ENCODE peak calls at places on chromosomes 1 and 21, in six cellular contexts. U, H, C, I, F and E are unnamed samples.
A peak's percentile ranks its signal among the peaks of the same experiment; 100 is the strongest.

GRCh38 chr1:195597929-195598328 is 1010.3 kb downstream of the KCNT2 start:
- DNase-seq in I (no peak), U (no peak), C (no peak), F (no peak), H (no peak), E (no peak)

GRCh38 chr1:228765543-228765942 is 30.3 kb downstream of the RHOU start:
- DNase-seq in F (no peak), U (no peak), C (no peak), H (no peak), I (no peak), E (no peak)

GRCh38 chr1:74463301-74463988 is 49.0 kb downstream of the LRRC53 start:
- DNase-seq in H (no peak), U (no peak), F (no peak), C (no peak), I (no peak), E (no peak)

GRCh38 chr1:154629160-154630073 is 21.4 kb upstream of the ADAR start:
- DNase-seq in C (no peak), H (no peak), F (no peak), U (no peak), I (no peak), E (no peak)

GRCh38 chr21:41488080-41488479 is 19.9 kb downstream of the TMPRSS2 start:
- DNase-seq in F (no peak), C (no peak), U (no peak), I (no peak), H (no peak), E (no peak)

GRCh38 chr21:15126948-15127347 is 62.1 kb upstream of the NRIP1 start:
- DNase-seq in H (no peak), F (no peak), C (no peak), U (no peak), I (no peak), E (no peak)

GRCh38 chr1:156712626-156713025 is 7.2 kb upstream of the CRABP2 start:
- DNase-seq in U (no peak), I (no peak), C (no peak), H (no peak), F (no peak), E (no peak)

GRCh38 chr1:152167835-152168534 is 9.0 kb upstream of the RPTN start:
- DNase-seq in I (no peak), U (peak; percentile 76), F (no peak), H (no peak), C (no peak), E (peak; percentile 70)

GRCh38 chr1:45864124-45864721 is 60.8 kb downstream of the MAST2 start:
- DNase-seq in U (no peak), F (no peak), I (no peak), H (no peak), C (no peak), E (no peak)

GRCh38 chr1:17193222-17194132 is 11.5 kb upstream of the PADI1 start:
- DNase-seq in F (no peak), I (no peak), U (no peak), H (no peak), C (no peak), E (peak; percentile 71)

GRCh38 chr1:192489748-192490147 is 85.8 kb upstream of the RGS1 start:
- DNase-seq in F (no peak), I (peak; percentile 60), U (peak; percentile 33), C (no peak), H (peak; percentile 71), E (no peak)

GRCh38 chr1:68615303-68615702 is 118.4 kb upstream of the DEPDC1 start:
- DNase-seq in I (no peak), C (no peak), H (no peak), F (no peak), U (no peak), E (no peak)

GRCh38 chr1:100036718-100037664 is 67.2 kb downstream of the SLC35A3 start:
- DNase-seq in I (no peak), C (no peak), F (no peak), H (no peak), U (no peak), E (no peak)

GRCh38 chr1:54413295-54413694 is 7.1 kb upstream of the SSBP3 start:
- DNase-seq in C (no peak), F (peak; percentile 36), H (peak; percentile 63), U (no peak), I (no peak), E (peak; percentile 89)

GRCh38 chr1:248752981-248753525 is 2.5 kb downstream of the LYPD8 start:
- DNase-seq in H (no peak), F (no peak), U (no peak), I (no peak), C (no peak), E (no peak)

GRCh38 chr1:248751635-248752034 is 3.9 kb downstream of the LYPD8 start:
- DNase-seq in C (no peak), I (no peak), H (no peak), U (no peak), F (no peak), E (no peak)

GRCh38 chr1:248753715-248754280 is 1.8 kb downstream of the LYPD8 start:
- DNase-seq in U (no peak), H (no peak), F (no peak), I (no peak), C (no peak), E (no peak)

GRCh38 chr1:248755505-248755904 is at the start of gene LYPD8:
- DNase-seq in H (no peak), U (no peak), C (no peak), F (no peak), I (no peak), E (no peak)

DNA sequence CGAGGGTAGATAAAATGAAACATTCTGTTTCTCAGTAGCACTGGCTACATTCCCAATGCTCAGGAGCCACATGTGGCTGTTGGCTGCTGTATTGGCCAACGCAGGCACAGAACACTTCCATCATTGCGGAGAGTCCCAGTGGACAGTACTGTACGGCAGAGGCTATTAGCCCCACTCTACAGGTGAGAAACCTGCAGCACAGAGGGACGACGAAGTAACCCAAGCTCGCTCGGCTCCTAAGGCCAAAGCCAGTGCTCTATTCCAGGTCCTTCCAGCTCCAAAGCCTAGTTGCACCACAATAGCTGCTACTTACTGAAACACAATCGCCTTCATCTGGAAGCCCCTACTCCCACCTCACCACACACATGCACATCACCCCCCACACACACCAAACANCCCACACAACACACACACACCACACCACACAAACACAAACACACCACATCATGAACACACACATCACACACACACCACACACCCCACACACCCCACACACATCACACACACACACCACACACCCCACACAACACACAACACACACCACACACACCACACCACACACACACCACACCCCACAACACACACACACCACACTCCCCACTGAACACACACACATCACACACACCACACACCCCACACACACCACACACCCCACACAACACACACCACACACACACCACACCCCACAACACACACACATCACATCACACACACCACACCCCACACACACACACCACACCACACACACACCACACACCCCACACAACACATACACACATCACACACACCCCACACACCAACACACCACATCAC is 3.2 kb downstream of the LYPD8 start:
- DNase-seq in F (peak; percentile 37), C (no peak), U (no peak), I (no peak), H (no peak), E (no peak)
- H3K4me3 ChIP-seq in F (no peak overlapping the region), C (no peak overlapping the region), U (no peak overlapping the region), I (no peak overlapping the region), H (no peak overlapping the region), E (no peak overlapping the region)

DNA sequence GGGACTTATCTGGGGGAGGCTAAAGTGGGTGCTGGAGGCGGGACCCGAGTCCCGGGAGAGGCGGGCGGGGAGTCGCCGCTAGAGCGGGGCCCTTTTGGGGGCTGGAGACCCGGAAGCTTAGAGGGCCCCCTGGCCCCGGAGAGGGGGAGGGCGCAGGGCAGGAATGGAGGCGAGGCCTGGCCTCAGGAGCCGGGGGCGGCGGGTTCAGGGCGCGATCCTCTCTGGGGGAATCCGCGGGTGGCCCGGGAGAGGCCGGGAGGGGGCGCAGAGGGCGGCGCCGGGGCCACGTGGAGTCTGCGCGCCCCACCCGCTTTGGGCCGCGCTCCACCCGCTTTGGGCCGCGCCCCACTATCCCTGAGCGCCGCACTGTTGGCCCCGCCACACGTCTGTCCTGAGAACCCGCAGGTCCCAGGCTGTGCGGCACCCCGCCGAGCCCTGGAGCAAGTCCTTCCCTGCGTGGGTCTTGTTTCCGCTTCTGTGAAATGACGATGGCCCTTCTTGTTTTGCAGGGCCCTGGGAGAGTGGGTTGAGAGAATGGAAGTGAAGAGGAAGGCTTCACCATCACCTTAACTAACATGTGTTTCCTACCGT is 84.4 kb downstream of the NKAIN1 start:
- DNase-seq in U (peak; percentile 43), H (peak; percentile 44), C (peak; percentile 18), I (peak; percentile 64), F (peak; percentile 53), E (peak; percentile 92)
- TF ChIP-seq POLR2A in U (peak; percentile 9), H (no peak), C (no peak), I (no peak), F (no peak), E (no peak)

GRCh38 chr1:208243851-208244583 is at the start of gene PLXNA2:
- DNase-seq in C (peak; percentile 69), I (peak; percentile 72), U (peak; percentile 89), F (peak; percentile 69), H (peak; percentile 76), E (peak; percentile 96)

GRCh38 chr1:208242829-208243521 is 1.2 kb downstream of the PLXNA2 start:
- DNase-seq in F (peak; percentile 23), H (no peak), I (no peak), U (no peak), C (no peak), E (no peak)

GRCh38 chr1:208245185-208245705 is 1.1 kb upstream of the PLXNA2 start:
- DNase-seq in F (peak; percentile 98), H (peak; percentile 97), U (peak; percentile 90), I (peak; percentile 77), C (peak; percentile 97), E (peak; percentile 93)

GRCh38 chr1:208243522-208243850 is 698 bp downstream of the PLXNA2 start:
- DNase-seq in C (no peak), H (no peak), F (peak; percentile 26), U (no peak), I (no peak), E (no peak)

DNA sequence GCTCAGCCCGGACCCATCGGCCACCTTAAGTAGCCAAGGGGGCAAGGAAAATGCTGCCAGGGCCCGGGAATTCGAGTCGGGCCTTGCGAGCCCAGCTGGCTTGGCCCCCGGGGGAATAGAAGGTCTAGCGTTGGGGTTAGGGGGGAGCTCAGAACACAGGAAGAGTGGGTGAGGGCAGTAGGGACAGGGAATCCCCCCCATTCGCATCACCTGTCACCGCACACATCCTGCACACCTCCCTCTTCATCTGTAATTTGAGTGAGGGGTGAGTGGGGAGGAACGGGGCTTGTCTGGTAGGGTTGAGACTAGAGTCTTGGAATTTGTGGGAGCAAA is 366 bp upstream of the PLXNA2 start:
- DNase-seq in I (no peak), C (no peak), U (no peak), H (no peak), F (no peak), E (no peak)
- H3K4me3 ChIP-seq in I (peak overlapping the region; percentile 74), C (peak overlapping the region; percentile 49), U (peak overlapping the region; percentile 63), H (peak overlapping the region; percentile 71), F (peak overlapping the region; percentile 69), E (peak overlapping the region; percentile 73)

DNA sequence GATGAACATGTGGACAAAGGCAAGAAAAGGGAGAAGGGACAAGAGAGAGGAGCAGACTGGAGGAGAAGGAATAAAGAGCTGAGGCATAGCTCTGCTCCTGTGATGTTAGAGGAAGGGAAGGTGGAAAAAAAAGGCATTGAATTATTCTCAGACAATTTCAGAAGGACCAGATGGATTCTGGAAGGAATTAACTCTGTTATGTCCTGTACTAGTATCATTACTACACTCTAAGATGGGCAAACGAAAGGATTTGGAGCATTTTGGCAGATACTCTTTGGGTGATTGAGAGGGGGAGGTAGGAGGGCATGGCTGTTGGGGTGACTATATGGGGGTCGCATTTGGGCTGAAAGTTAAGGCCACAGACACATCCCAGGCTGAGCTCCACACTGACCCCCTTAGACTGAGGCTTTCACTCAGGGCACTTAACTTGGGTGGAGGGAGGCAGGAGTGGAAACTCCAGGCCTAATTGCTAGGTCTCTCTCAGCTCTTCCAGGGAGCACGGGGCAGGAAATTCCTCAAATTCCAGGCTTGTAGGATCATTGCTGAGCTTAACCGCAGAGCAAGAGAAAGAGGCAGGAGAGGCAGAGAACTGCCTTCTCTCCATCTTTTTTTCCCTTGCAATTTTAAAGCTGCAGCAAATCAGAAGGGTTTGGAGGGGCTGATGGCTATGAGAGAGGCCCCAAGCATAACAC is 25.9 kb downstream of the KIRREL1 start:
- DNase-seq in F (peak; percentile 64), C (peak; percentile 42), U (peak; percentile 40), I (no peak), H (peak; percentile 71), E (peak; percentile 93)
- TF ChIP-seq POLR2A in F (no peak), C (no peak), U (no peak), I (no peak), H (peak; percentile 21), E (no peak)